ENCODE peak calls at places on chromosomes 6 and 20, in seven cellular contexts. V is pancreas, U is uterus, S is adipocyte, N is colonic mucosa, R is left ventricle myocardium inferior, Q is body of pancreas. E is an unnamed sample.
A peak's percentile ranks its signal among the peaks of the same experiment; 100 is the strongest.

GRCh38 chr6:56888687-56889086 is 66.2 kb upstream of the BEND6 start:
- DNase-seq in R (no peak), S (no peak), N (no peak), U (no peak), V (no peak), Q (no peak), E (no peak)

GRCh38 chr6:118372413-118372812 is 175.7 kb upstream of the PLN start:
- DNase-seq in S (peak; percentile 12), N (no peak), R (peak; percentile 45), Q (no peak), U (no peak), V (no peak), E (no peak)

GRCh38 chr20:34558320-34559202 is at the start of gene MAP1LC3A:
- DNase-seq in V (peak; percentile 92), Q (peak; percentile 92), U (peak; percentile 97), N (peak; percentile 94), S (peak; percentile 99), R (peak; percentile 96), E (peak; percentile 97)

GRCh38 chr20:57374343-57374930 is 16.8 kb upstream of the RBM38 start:
- DNase-seq in Q (no peak), V (no peak), N (no peak), U (no peak), R (no peak), S (no peak), E (no peak)

GRCh38 chr6:5238336-5238735 is 22.4 kb downstream of the LYRM4 start:
- DNase-seq in U (no peak), Q (no peak), V (no peak), N (no peak), S (no peak), R (no peak), E (no peak)

GRCh38 chr20:57536759-57537724 is 12.1 kb upstream of the CTCFL start:
- DNase-seq in U (no peak), N (peak; percentile 59), R (no peak), Q (no peak), V (no peak), S (no peak), E (no peak)

GRCh38 chr6:119575721-119576120 is 226.2 kb upstream of the MAN1A1 start:
- DNase-seq in S (peak; percentile 34), U (no peak), R (no peak), N (no peak), V (no peak), Q (no peak), E (no peak)

GRCh38 chr6:22025468-22026159 is 271.2 kb downstream of the PRL start:
- DNase-seq in Q (no peak), U (peak; percentile 60), V (no peak), N (no peak), S (peak; percentile 39), R (no peak), E (no peak)

GRCh38 chr6:38552136-38552535 is 87.6 kb downstream of the BTBD9 start:
- DNase-seq in S (no peak), R (no peak), V (no peak), Q (no peak), N (no peak), U (no peak), E (no peak)

GRCh38 chr6:89610149-89610642 is 28.4 kb downstream of the LYRM2 start:
- DNase-seq in S (peak; percentile 86), N (peak; percentile 75), R (peak; percentile 69), V (peak; percentile 89), Q (peak; percentile 74), U (peak; percentile 53), E (peak; percentile 52)

GRCh38 chr6:139027620-139028182 is 844 bp upstream of the ABRACL start:
- DNase-seq in N (peak; percentile 63), R (no peak), V (no peak), S (no peak), Q (no peak), U (no peak), E (no peak)

GRCh38 chr20:1897486-1897885 is 2.3 kb downstream of the SIRPA start:
- DNase-seq in S (peak; percentile 25), N (peak; percentile 43), U (no peak), V (no peak), R (no peak), Q (no peak), E (no peak)

GRCh38 chr6:95802978-95803377 is 212.8 kb upstream of the FUT9 start:
- DNase-seq in U (no peak), S (no peak), Q (no peak), R (no peak), V (no peak), N (no peak), E (no peak)

GRCh38 chr20:43766395-43766794 is 39.6 kb upstream of the GTSF1L start:
- DNase-seq in V (no peak), S (no peak), U (no peak), N (no peak), R (peak; percentile 72), Q (no peak), E (no peak)

GRCh38 chr20:56995635-56996075 is 270.8 kb downstream of the BMP7 start:
- DNase-seq in Q (peak; percentile 25), V (no peak), S (peak; percentile 10), U (no peak), N (no peak), R (no peak), E (no peak)

GRCh38 chr6:35177586-35177985 is 36.2 kb upstream of the SCUBE3 start:
- DNase-seq in N (no peak), Q (no peak), S (no peak), R (no peak), V (no peak), U (no peak), E (no peak)
- H3K4me1 ChIP-seq in N (peaks cover 7% of the 10 kb centered on the region), Q (no peaks in the 10 kb centered on the region), S (peaks cover 60% of the 10 kb centered on the region), R (peaks cover 33% of the 10 kb centered on the region), V (no peaks in the 10 kb centered on the region), U (peaks cover 6% of the 10 kb centered on the region), E (no peaks in the 10 kb centered on the region)

GRCh38 chr6:41584668-41585205 is 38.6 kb downstream of the FOXP4 start:
- DNase-seq in N (peak; percentile 34), U (no peak), R (no peak), Q (peak; percentile 63), V (no peak), S (no peak), E (peak; percentile 60)
- H3K4me1 ChIP-seq in N (no peaks in the 10 kb centered on the region), U (no peaks in the 10 kb centered on the region), R (peaks cover 41% of the 10 kb centered on the region), Q (peaks cover 49% of the 10 kb centered on the region), V (peaks cover 14% of the 10 kb centered on the region), S (peaks cover 10% of the 10 kb centered on the region), E (peaks cover 9% of the 10 kb centered on the region)

DNA sequence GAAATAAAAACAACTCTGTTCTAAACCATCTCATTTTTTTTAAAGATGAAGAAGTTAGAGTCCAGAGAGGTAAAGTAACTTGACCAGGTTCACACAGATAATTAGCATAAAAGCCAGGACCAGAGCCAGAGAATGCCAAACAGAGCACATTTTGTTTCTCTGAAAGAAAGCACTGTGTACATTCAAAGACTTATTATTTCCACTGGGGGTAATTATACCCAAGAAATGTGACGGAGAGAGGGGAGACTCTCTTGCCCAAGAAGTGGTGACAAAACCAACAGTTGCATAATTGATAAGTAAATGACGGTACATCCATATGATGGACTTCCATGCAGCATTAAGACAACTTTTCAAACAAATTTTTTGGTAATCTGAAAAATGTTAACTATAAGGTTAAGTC is 111.6 kb downstream of the RTN4IP1 start:
- DNase-seq in N (no peak), Q (no peak), V (no peak), S (no peak), U (no peak), R (no peak), E (no peak)
- H3K4me1 ChIP-seq in N (peaks cover 5% of the 10 kb centered on the region), Q (peaks cover 15% of the 10 kb centered on the region), V (no peaks in the 10 kb centered on the region), S (peaks cover 51% of the 10 kb centered on the region), U (no peaks in the 10 kb centered on the region), R (peaks cover 10% of the 10 kb centered on the region), E (peaks cover 4% of the 10 kb centered on the region)

DNA sequence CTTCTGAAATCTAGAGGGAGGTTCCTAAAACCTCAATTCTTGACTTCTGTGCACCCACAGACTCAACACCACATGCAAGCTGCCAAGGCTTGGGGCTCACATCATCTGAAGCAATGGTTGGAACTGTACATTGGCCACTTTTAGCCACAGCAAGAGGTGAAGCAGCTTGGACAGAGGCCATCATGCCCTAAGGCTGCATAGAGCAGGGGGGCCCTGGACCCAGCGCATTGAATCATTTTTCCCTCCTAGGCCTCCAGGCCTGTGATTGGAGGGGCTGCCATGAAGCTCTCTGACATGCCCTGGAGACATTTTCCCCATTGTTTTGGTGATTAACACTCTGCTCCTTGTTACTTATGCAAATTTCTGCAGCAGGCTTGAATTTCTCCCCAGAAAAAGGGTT is 145.9 kb downstream of the C6orf118 start:
- DNase-seq in R (no peak), S (no peak), Q (no peak), N (no peak), U (no peak), V (no peak), E (no peak)
- H3K4me1 ChIP-seq in R (peaks cover 10% of the 10 kb centered on the region), S (no peaks in the 10 kb centered on the region), Q (no peaks in the 10 kb centered on the region), N (no peaks in the 10 kb centered on the region), U (no peaks in the 10 kb centered on the region), V (no peaks in the 10 kb centered on the region), E (no peaks in the 10 kb centered on the region)

DNA sequence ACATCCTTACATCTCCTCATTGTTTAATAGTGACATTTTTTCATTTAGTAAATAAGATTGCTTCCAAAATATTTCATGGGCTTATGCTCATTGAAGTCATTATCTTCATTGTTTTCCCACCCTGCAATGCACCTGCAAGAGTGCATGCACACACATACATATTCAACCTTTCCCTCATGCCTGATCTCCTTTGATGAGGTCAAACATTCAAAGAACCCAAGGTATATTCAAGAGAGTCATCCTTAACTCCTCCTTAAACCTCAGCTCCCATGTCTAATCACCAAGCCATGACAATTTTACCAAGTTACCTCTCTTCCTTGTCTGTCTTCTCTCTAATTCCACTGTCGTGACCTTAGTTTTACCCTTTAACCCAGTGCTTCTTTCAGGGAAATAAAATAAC is 56.5 kb downstream of the HIVEP2 start:
- DNase-seq in Q (no peak), S (no peak), U (no peak), R (no peak), V (no peak), N (no peak), E (no peak)
- H3K4me1 ChIP-seq in Q (peaks cover 52% of the 10 kb centered on the region), S (peaks cover 21% of the 10 kb centered on the region), U (no peaks in the 10 kb centered on the region), R (peaks cover 64% of the 10 kb centered on the region), V (peaks cover 20% of the 10 kb centered on the region), N (no peaks in the 10 kb centered on the region), E (no peaks in the 10 kb centered on the region)

GRCh38 chr6:15685629-15686028 is 22.8 kb upstream of the DTNBP1 start:
- DNase-seq in Q (no peak), U (no peak), N (no peak), V (no peak), S (no peak), R (no peak), E (no peak)
- H3K4me1 ChIP-seq in Q (peaks cover 5% of the 10 kb centered on the region), U (no peaks in the 10 kb centered on the region), N (no peaks in the 10 kb centered on the region), V (peaks cover 7% of the 10 kb centered on the region), S (peaks cover 12% of the 10 kb centered on the region), R (peaks cover 9% of the 10 kb centered on the region), E (no peaks in the 10 kb centered on the region)

GRCh38 chr20:62980970-62981369 is 25.8 kb downstream of the BHLHE23 start:
- DNase-seq in N (no peak), V (no peak), Q (no peak), R (no peak), S (peak; percentile 39), U (no peak), E (no peak)
- H3K4me1 ChIP-seq in N (no peaks in the 10 kb centered on the region), V (no peaks in the 10 kb centered on the region), Q (no peaks in the 10 kb centered on the region), R (no peaks in the 10 kb centered on the region), S (no peaks in the 10 kb centered on the region), U (no peaks in the 10 kb centered on the region), E (no peaks in the 10 kb centered on the region)

GRCh38 chr20:63216849-63217471 is 1.0 kb upstream of the YTHDF1 start:
- DNase-seq in Q (no peak), R (no peak), V (no peak), N (no peak), U (no peak), S (no peak), E (no peak)
- H3K4me1 ChIP-seq in Q (peaks cover 42% of the 10 kb centered on the region), R (peaks cover 45% of the 10 kb centered on the region), V (peaks cover 4% of the 10 kb centered on the region), N (peaks cover 6% of the 10 kb centered on the region), U (no peaks in the 10 kb centered on the region), S (peaks cover 33% of the 10 kb centered on the region), E (peaks cover 8% of the 10 kb centered on the region)